ENCODE peak calls at places on chromosomes 3 and 15, in five cellular contexts. D is choroid plexus epithelial cell, K is heart left ventricle, I is Calu3, F is RCC 7860. C is an unnamed sample.

GRCh38 chr15:32867313-32867626 is 149.5 kb downstream of the GREM1 start:
- DNase-seq in I (no peak), D (peak), F (peak), K (no peak), C (peak)

GRCh38 chr3:104514776-104515175 is 851.9 kb upstream of the ALCAM start:
- DNase-seq in I (no peak), D (no peak), K (no peak), F (no peak), C (no peak)

GRCh38 chr3:47024932-47025331 is 45.5 kb downstream of the NBEAL2 start:
- DNase-seq in K (no peak), F (no peak), I (no peak), D (peak), C (peak)

GRCh38 chr3:106628407-106628806 is 748.8 kb upstream of the CCDC54 start:
- DNase-seq in K (no peak), D (peak), I (no peak), F (no peak), C (peak)

GRCh38 chr15:83206971-83207621 is 527 bp downstream of the HDGFL3 start:
- DNase-seq in D (peak), F (peak), I (peak), K (peak), C (peak)

GRCh38 chr3:20057612-20058180 is 17.4 kb downstream of the KAT2B start:
- DNase-seq in F (no peak), I (no peak), D (peak), K (no peak), C (no peak)

GRCh38 chr15:45634442-45635190 is at the start of gene SQOR:
- DNase-seq in D (peak), F (peak), K (peak), I (peak), C (peak)

GRCh38 chr3:117355566-117355965 is 646.0 kb downstream of the TUSC7 start:
- DNase-seq in I (peak), K (no peak), F (peak), D (peak), C (no peak)

GRCh38 chr15:42120285-42120684 is 25.9 kb upstream of the PLA2G4D start:
- DNase-seq in I (no peak), K (no peak), F (no peak), D (no peak), C (no peak)

GRCh38 chr3:184583345-184584000 is 21.9 kb downstream of the EPHB3 start:
- DNase-seq in D (no peak), I (no peak), F (no peak), K (peak), C (no peak)

GRCh38 chr3:121989943-121990342 is 32.1 kb downstream of the ILDR1 start:
- DNase-seq in I (no peak), F (no peak), D (no peak), K (no peak), C (no peak)

GRCh38 chr3:12796171-12797123 is at the start of gene CAND2:
- DNase-seq in F (no peak), D (peak), K (peak), I (no peak), C (peak)

GRCh38 chr3:193129607-193130006 is 111.4 kb upstream of the PLAAT1 start:
- DNase-seq in K (no peak), F (no peak), D (no peak), I (peak), C (no peak)

GRCh38 chr3:180804871-180805430 is 107.5 kb upstream of the FXR1 start:
- DNase-seq in F (no peak), D (peak), I (no peak), K (no peak), C (peak)

GRCh38 chr3:145648396-145648795 is 512.6 kb downstream of the PLOD2 start:
- DNase-seq in F (no peak), D (no peak), I (no peak), K (no peak), C (no peak)

GRCh38 chr3:52277972-52278509 is 408 bp downstream of the WDR82 start:
- DNase-seq in F (peak), K (no peak), D (peak), I (peak), C (no peak)

GRCh38 chr3:175356899-175357324 is 497.8 kb downstream of the NAALADL2 start:
- DNase-seq in F (no peak), I (no peak), D (peak), K (no peak), C (peak)

GRCh38 chr15:71238926-71239325 is 123.7 kb downstream of the THSD4 start:
- DNase-seq in D (no peak), K (no peak), I (no peak), F (no peak), C (no peak)

GRCh38 chr15:53671545-53671944 is 87.9 kb downstream of the WDR72 start:
- DNase-seq in I (no peak), F (no peak), D (no peak), K (no peak), C (no peak)

GRCh38 chr3:195829897-195830254 is 18.1 kb upstream of the MUC4 start:
- DNase-seq in K (no peak), D (no peak), F (no peak), I (no peak), C (no peak)

GRCh38 chr15:63023351-63023945 is 19.1 kb upstream of the TPM1 start:
- DNase-seq in D (peak), I (no peak), K (no peak), F (no peak), C (peak)

GRCh38 chr3:12994357-12994606 is 78.9 kb downstream of the IQSEC1 start:
- DNase-seq in F (no peak), D (no peak), K (peak), I (peak), C (no peak)

GRCh38 chr3:110814170-110815007 is 257.2 kb upstream of the NECTIN3 start:
- DNase-seq in I (peak), K (no peak), F (peak), D (peak), C (peak)

GRCh38 chr15:71052356-71052755 is 62.9 kb upstream of the THSD4 start:
- DNase-seq in F (no peak), I (no peak), K (no peak), D (peak), C (peak)

GRCh38 chr3:52327486-52328290 is 11.6 kb downstream of the DNAH1 start:
- DNase-seq in F (no peak), K (no peak), D (no peak), I (no peak), C (no peak)

GRCh38 chr3:192188218-192188835 is 539.0 kb downstream of the FGF12 start:
- DNase-seq in I (peak), F (peak), K (peak), D (peak), C (peak)

GRCh38 chr3:53978386-53978785 is 86.7 kb upstream of the SELENOK start:
- DNase-seq in F (no peak), D (no peak), K (no peak), I (no peak), C (no peak)

GRCh38 chr15:91926871-91927270 is 73.4 kb downstream of the SLCO3A1 start:
- DNase-seq in F (no peak), K (no peak), D (peak), I (no peak), C (no peak)